ENCODE peak calls at places on chromosomes 5 and 9, in seven cellular contexts. One of them, this sample, is unnamed. For H3K9me3, the result is how much of the 10 kb centered on the place peaks cover.

GRCh38 chr5:103256178-103256577 is 2.4 kb upstream of the MACIR start:
- DNase-seq in right cardiac atrium: no peak
- DNase-seq in fibroblast of lung: no peak
- DNase-seq in AG04450: no peak
- DNase-seq in neural progenitor cell: peak
- DNase-seq in CD8-positive, alpha-beta memory T cell: no peak
- DNase-seq in IMR-90: no peak
- DNase-seq in this sample: no peak

GRCh38 chr5:60497706-60498500 is 202.1 kb downstream of the DEPDC1B start:
- DNase-seq in right cardiac atrium: no peak
- DNase-seq in fibroblast of lung: peak
- DNase-seq in AG04450: no peak
- DNase-seq in neural progenitor cell: no peak
- DNase-seq in CD8-positive, alpha-beta memory T cell: no peak
- DNase-seq in IMR-90: peak
- DNase-seq in this sample: no peak

GRCh38 chr9:121350993-121351561 is 19.0 kb downstream of the STOM start:
- DNase-seq in right cardiac atrium: peak
- DNase-seq in fibroblast of lung: peak
- DNase-seq in AG04450: peak
- DNase-seq in neural progenitor cell: no peak
- DNase-seq in CD8-positive, alpha-beta memory T cell: no peak
- DNase-seq in IMR-90: peak
- DNase-seq in this sample: no peak

GRCh38 chr9:80177949-80178480 is 606.2 kb downstream of the TLE4 start:
- DNase-seq in right cardiac atrium: no peak
- DNase-seq in fibroblast of lung: no peak
- DNase-seq in AG04450: no peak
- DNase-seq in neural progenitor cell: no peak
- DNase-seq in CD8-positive, alpha-beta memory T cell: no peak
- DNase-seq in IMR-90: no peak
- DNase-seq in this sample: no peak

GRCh38 chr9:132447346-132447745 is 37.3 kb downstream of the CFAP77 start:
- DNase-seq in right cardiac atrium: no peak
- DNase-seq in fibroblast of lung: no peak
- DNase-seq in AG04450: no peak
- DNase-seq in neural progenitor cell: peak
- DNase-seq in CD8-positive, alpha-beta memory T cell: no peak
- DNase-seq in IMR-90: no peak
- DNase-seq in this sample: no peak

GRCh38 chr5:152688561-152689274 is 283.6 kb upstream of the NMUR2 start:
- DNase-seq in right cardiac atrium: no peak
- DNase-seq in fibroblast of lung: peak
- DNase-seq in AG04450: no peak
- DNase-seq in neural progenitor cell: no peak
- DNase-seq in CD8-positive, alpha-beta memory T cell: no peak
- DNase-seq in IMR-90: peak
- DNase-seq in this sample: no peak

GRCh38 chr5:133251296-133252132 is 199.7 kb downstream of the HSPA4 start:
- DNase-seq in right cardiac atrium: no peak
- DNase-seq in fibroblast of lung: no peak
- DNase-seq in AG04450: no peak
- DNase-seq in neural progenitor cell: no peak
- DNase-seq in CD8-positive, alpha-beta memory T cell: no peak
- DNase-seq in IMR-90: no peak
- DNase-seq in this sample: no peak

GRCh38 chr9:137064027-137064879 is 6.1 kb downstream of the SAPCD2 start:
- DNase-seq in right cardiac atrium: peak
- DNase-seq in fibroblast of lung: peak
- DNase-seq in AG04450: no peak
- DNase-seq in neural progenitor cell: peak
- DNase-seq in CD8-positive, alpha-beta memory T cell: peak
- DNase-seq in IMR-90: no peak
- DNase-seq in this sample: peak

GRCh38 chr5:142540774-142541466 is 145.0 kb downstream of the FGF1 start:
- DNase-seq in right cardiac atrium: peak
- DNase-seq in fibroblast of lung: peak
- DNase-seq in AG04450: no peak
- DNase-seq in neural progenitor cell: no peak
- DNase-seq in CD8-positive, alpha-beta memory T cell: no peak
- DNase-seq in IMR-90: peak
- DNase-seq in this sample: no peak

GRCh38 chr9:83491995-83492394 is 46.2 kb downstream of the FRMD3 start:
- DNase-seq in right cardiac atrium: no peak
- DNase-seq in fibroblast of lung: no peak
- DNase-seq in AG04450: no peak
- DNase-seq in neural progenitor cell: no peak
- DNase-seq in CD8-positive, alpha-beta memory T cell: no peak
- DNase-seq in IMR-90: no peak
- DNase-seq in this sample: no peak

GRCh38 chr9:113504725-113505590 is 41.4 kb downstream of the RGS3 start:
- DNase-seq in right cardiac atrium: peak
- DNase-seq in fibroblast of lung: peak
- DNase-seq in AG04450: no peak
- DNase-seq in neural progenitor cell: no peak
- DNase-seq in CD8-positive, alpha-beta memory T cell: no peak
- DNase-seq in IMR-90: no peak
- DNase-seq in this sample: no peak

GRCh38 chr5:99936911-99937310 is 598.3 kb upstream of the FAM174A start:
- DNase-seq in right cardiac atrium: no peak
- DNase-seq in fibroblast of lung: peak
- DNase-seq in AG04450: no peak
- DNase-seq in neural progenitor cell: no peak
- DNase-seq in CD8-positive, alpha-beta memory T cell: no peak
- DNase-seq in IMR-90: no peak
- DNase-seq in this sample: no peak

GRCh38 chr5:124235576-124235975 is 510.9 kb downstream of the ZNF608 start:
- DNase-seq in right cardiac atrium: no peak
- DNase-seq in fibroblast of lung: no peak
- DNase-seq in AG04450: no peak
- DNase-seq in neural progenitor cell: no peak
- DNase-seq in CD8-positive, alpha-beta memory T cell: no peak
- DNase-seq in IMR-90: no peak
- DNase-seq in this sample: no peak

GRCh38 chr5:96852769-96853168 is 23.5 kb upstream of the ERAP2 start:
- DNase-seq in right cardiac atrium: no peak
- DNase-seq in fibroblast of lung: peak
- DNase-seq in AG04450: no peak
- DNase-seq in neural progenitor cell: no peak
- DNase-seq in CD8-positive, alpha-beta memory T cell: no peak
- DNase-seq in IMR-90: peak
- DNase-seq in this sample: no peak

GRCh38 chr9:16627967-16628366 is 242.5 kb downstream of the BNC2 start:
- DNase-seq in right cardiac atrium: no peak
- DNase-seq in fibroblast of lung: peak
- DNase-seq in AG04450: peak
- DNase-seq in neural progenitor cell: no peak
- DNase-seq in CD8-positive, alpha-beta memory T cell: no peak
- DNase-seq in IMR-90: peak
- DNase-seq in this sample: no peak

GRCh38 chr5:96716007-96716406 is 53.8 kb downstream of the CAST start:
- DNase-seq in right cardiac atrium: no peak
- DNase-seq in fibroblast of lung: no peak
- DNase-seq in AG04450: no peak
- DNase-seq in neural progenitor cell: no peak
- DNase-seq in CD8-positive, alpha-beta memory T cell: peak
- DNase-seq in IMR-90: no peak
- DNase-seq in this sample: no peak

GRCh38 chr5:74028976-74029375 is 403.0 kb downstream of the ARHGEF28 start:
- DNase-seq in right cardiac atrium: no peak
- DNase-seq in fibroblast of lung: no peak
- DNase-seq in AG04450: no peak
- DNase-seq in neural progenitor cell: no peak
- DNase-seq in CD8-positive, alpha-beta memory T cell: no peak
- DNase-seq in IMR-90: no peak
- DNase-seq in this sample: no peak

GRCh38 chr5:68482199-68482598 is 266.6 kb downstream of the PIK3R1 start:
- DNase-seq in right cardiac atrium: no peak
- DNase-seq in fibroblast of lung: no peak
- DNase-seq in AG04450: no peak
- DNase-seq in neural progenitor cell: no peak
- DNase-seq in CD8-positive, alpha-beta memory T cell: no peak
- DNase-seq in IMR-90: peak
- DNase-seq in this sample: no peak

GRCh38 chr5:98433673-98434072 is 339.8 kb upstream of the RGMB start:
- DNase-seq in right cardiac atrium: no peak
- DNase-seq in fibroblast of lung: peak
- DNase-seq in AG04450: no peak
- DNase-seq in neural progenitor cell: no peak
- DNase-seq in CD8-positive, alpha-beta memory T cell: no peak
- DNase-seq in IMR-90: peak
- DNase-seq in this sample: no peak

GRCh38 chr5:155211764-155212163 is 198.2 kb downstream of the KIF4B start:
- DNase-seq in right cardiac atrium: no peak
- DNase-seq in fibroblast of lung: no peak
- DNase-seq in AG04450: no peak
- DNase-seq in neural progenitor cell: no peak
- DNase-seq in CD8-positive, alpha-beta memory T cell: no peak
- DNase-seq in IMR-90: no peak
- DNase-seq in this sample: no peak

GRCh38 chr9:115267788-115268187 is 149.8 kb upstream of the TNC start:
- DNase-seq in right cardiac atrium: no peak
- DNase-seq in fibroblast of lung: no peak
- DNase-seq in AG04450: no peak
- DNase-seq in neural progenitor cell: peak
- DNase-seq in CD8-positive, alpha-beta memory T cell: no peak
- DNase-seq in IMR-90: peak
- DNase-seq in this sample: no peak

GRCh38 chr5:69079556-69079955 is 14.3 kb upstream of the SLC30A5 start:
- DNase-seq in right cardiac atrium: no peak
- DNase-seq in fibroblast of lung: no peak
- DNase-seq in AG04450: no peak
- DNase-seq in neural progenitor cell: no peak
- DNase-seq in CD8-positive, alpha-beta memory T cell: no peak
- DNase-seq in IMR-90: no peak
- DNase-seq in this sample: no peak

GRCh38 chr5:56833325-56833724 is 18.0 kb downstream of the MAP3K1 start:
- DNase-seq in right cardiac atrium: no peak
- DNase-seq in fibroblast of lung: no peak
- DNase-seq in AG04450: no peak
- DNase-seq in neural progenitor cell: no peak
- DNase-seq in CD8-positive, alpha-beta memory T cell: no peak
- DNase-seq in IMR-90: no peak
- DNase-seq in this sample: no peak

GRCh38 chr5:166618555-166618954 is 1672.9 kb upstream of the WWC1 start:
- DNase-seq in right cardiac atrium: no peak
- DNase-seq in fibroblast of lung: no peak
- DNase-seq in AG04450: no peak
- DNase-seq in neural progenitor cell: peak
- DNase-seq in CD8-positive, alpha-beta memory T cell: no peak
- DNase-seq in IMR-90: no peak
- DNase-seq in this sample: no peak

GRCh38 chr5:166617507-166617906 is 1673.9 kb upstream of the WWC1 start:
- DNase-seq in right cardiac atrium: no peak
- DNase-seq in fibroblast of lung: no peak
- DNase-seq in AG04450: no peak
- DNase-seq in neural progenitor cell: no peak
- DNase-seq in CD8-positive, alpha-beta memory T cell: no peak
- DNase-seq in IMR-90: no peak
- DNase-seq in this sample: no peak
- H3K9me3 ChIP-seq in right cardiac atrium: under half
- H3K9me3 ChIP-seq in fibroblast of lung: under half
- H3K9me3 ChIP-seq in AG04450: under half
- H3K9me3 ChIP-seq in neural progenitor cell: under half
- H3K9me3 ChIP-seq in CD8-positive, alpha-beta memory T cell: under half
- H3K9me3 ChIP-seq in IMR-90: under half
- H3K9me3 ChIP-seq in this sample: under half

GRCh38 chr5:72440207-72440638 is 67.0 kb downstream of the ZNF366 start:
- DNase-seq in right cardiac atrium: no peak
- DNase-seq in fibroblast of lung: no peak
- DNase-seq in AG04450: no peak
- DNase-seq in neural progenitor cell: no peak
- DNase-seq in CD8-positive, alpha-beta memory T cell: no peak
- DNase-seq in IMR-90: no peak
- DNase-seq in this sample: no peak

GRCh38 chr5:72441094-72441723 is 66.0 kb downstream of the ZNF366 start:
- DNase-seq in right cardiac atrium: no peak
- DNase-seq in fibroblast of lung: no peak
- DNase-seq in AG04450: no peak
- DNase-seq in neural progenitor cell: no peak
- DNase-seq in CD8-positive, alpha-beta memory T cell: no peak
- DNase-seq in IMR-90: peak
- DNase-seq in this sample: no peak

GRCh38 chr5:72439192-72439591 is 68.0 kb downstream of the ZNF366 start:
- DNase-seq in right cardiac atrium: no peak
- DNase-seq in fibroblast of lung: no peak
- DNase-seq in AG04450: no peak
- DNase-seq in neural progenitor cell: no peak
- DNase-seq in CD8-positive, alpha-beta memory T cell: no peak
- DNase-seq in IMR-90: no peak
- DNase-seq in this sample: no peak

GRCh38 chr5:72443883-72444282 is 63.3 kb downstream of the ZNF366 start:
- DNase-seq in right cardiac atrium: peak
- DNase-seq in fibroblast of lung: no peak
- DNase-seq in AG04450: no peak
- DNase-seq in neural progenitor cell: no peak
- DNase-seq in CD8-positive, alpha-beta memory T cell: no peak
- DNase-seq in IMR-90: no peak
- DNase-seq in this sample: no peak

GRCh38 chr5:72441861-72442540 is 65.2 kb downstream of the ZNF366 start:
- DNase-seq in right cardiac atrium: no peak
- DNase-seq in fibroblast of lung: peak
- DNase-seq in AG04450: peak
- DNase-seq in neural progenitor cell: no peak
- DNase-seq in CD8-positive, alpha-beta memory T cell: no peak
- DNase-seq in IMR-90: peak
- DNase-seq in this sample: no peak
- H3K9me3 ChIP-seq in right cardiac atrium: under half
- H3K9me3 ChIP-seq in fibroblast of lung: under half
- H3K9me3 ChIP-seq in AG04450: under half
- H3K9me3 ChIP-seq in neural progenitor cell: under half
- H3K9me3 ChIP-seq in CD8-positive, alpha-beta memory T cell: under half
- H3K9me3 ChIP-seq in IMR-90: under half
- H3K9me3 ChIP-seq in this sample: under half

GRCh38 chr5:23450187-23450586 is 57.2 kb upstream of the PRDM9 start:
- DNase-seq in right cardiac atrium: no peak
- DNase-seq in fibroblast of lung: no peak
- DNase-seq in AG04450: no peak
- DNase-seq in neural progenitor cell: no peak
- DNase-seq in CD8-positive, alpha-beta memory T cell: no peak
- DNase-seq in IMR-90: no peak
- DNase-seq in this sample: no peak
- H3K9me3 ChIP-seq in right cardiac atrium: under half
- H3K9me3 ChIP-seq in fibroblast of lung: under half
- H3K9me3 ChIP-seq in AG04450: under half
- H3K9me3 ChIP-seq in neural progenitor cell: under half
- H3K9me3 ChIP-seq in CD8-positive, alpha-beta memory T cell: under half
- H3K9me3 ChIP-seq in IMR-90: under half
- H3K9me3 ChIP-seq in this sample: under half

GRCh38 chr5:66118294-66118693 is 25.8 kb upstream of the SREK1 start:
- DNase-seq in right cardiac atrium: no peak
- DNase-seq in fibroblast of lung: no peak
- DNase-seq in AG04450: no peak
- DNase-seq in neural progenitor cell: no peak
- DNase-seq in CD8-positive, alpha-beta memory T cell: no peak
- DNase-seq in IMR-90: no peak
- DNase-seq in this sample: no peak

DNA sequence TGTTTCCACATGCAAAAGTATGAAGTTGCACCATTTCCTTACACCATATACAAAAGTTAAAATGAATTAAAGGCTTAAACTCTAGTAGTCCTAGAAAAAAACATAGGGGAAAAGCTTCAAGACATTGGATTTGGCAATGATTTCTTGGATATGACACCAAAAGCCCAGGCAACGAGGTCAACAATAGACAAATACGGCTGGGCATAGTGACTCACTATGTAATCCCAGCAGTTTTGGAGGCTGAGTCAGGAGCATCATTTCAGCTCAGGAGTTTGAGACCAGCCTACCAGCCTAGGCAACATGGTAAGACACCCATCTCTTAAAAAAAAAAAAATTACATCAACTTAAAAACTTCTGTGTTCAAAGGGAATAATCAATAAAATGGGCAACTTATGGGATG is 30.9 kb upstream of the SREK1 start:
- DNase-seq in right cardiac atrium: no peak
- DNase-seq in fibroblast of lung: peak
- DNase-seq in AG04450: no peak
- DNase-seq in neural progenitor cell: no peak
- DNase-seq in CD8-positive, alpha-beta memory T cell: no peak
- DNase-seq in IMR-90: peak
- DNase-seq in this sample: no peak
- H3K9me3 ChIP-seq in right cardiac atrium: under half
- H3K9me3 ChIP-seq in fibroblast of lung: under half
- H3K9me3 ChIP-seq in AG04450: under half
- H3K9me3 ChIP-seq in neural progenitor cell: under half
- H3K9me3 ChIP-seq in CD8-positive, alpha-beta memory T cell: under half
- H3K9me3 ChIP-seq in IMR-90: under half
- H3K9me3 ChIP-seq in this sample: under half